ENCODE peak calls at places on chromosomes 12 and 14, in five cellular contexts. W, A, S, H and D are unnamed samples.

GRCh38 chr12:112066566-112066965 is 42.0 kb downstream of the NAA25 start:
- DNase-seq in W (no peak), A (no peak), H (no peak), S (no peak), D (no peak)

GRCh38 chr14:104116544-104117340 is 21.6 kb upstream of the KIF26A start:
- DNase-seq in W (no peak), H (no peak), A (no peak), S (no peak), D (peak; percentile 38)

GRCh38 chr14:92922883-92923743 is at the start of gene CHGA:
- DNase-seq in W (peak; percentile 36), S (peak; percentile 38), H (peak; percentile 57), A (no peak), D (no peak)

GRCh38 chr12:32102234-32102633 is 4.4 kb upstream of the BICD1 start:
- DNase-seq in A (no peak), S (no peak), W (no peak), H (no peak), D (no peak)

GRCh38 chr14:105742531-105742848 is 216.1 kb downstream of the TMEM121 start:
- DNase-seq in A (no peak), H (no peak), S (no peak), W (no peak), D (no peak)

GRCh38 chr14:74085828-74086227 is 1.1 kb downstream of the LIN52 start:
- DNase-seq in H (no peak), W (no peak), A (peak; percentile 52), S (no peak), D (no peak)

GRCh38 chr14:90445011-90445410 is 48.2 kb downstream of the CALM1 start:
- DNase-seq in A (no peak), S (no peak), H (peak; percentile 5), W (no peak), D (no peak)

GRCh38 chr14:68519788-68520187 is 273.1 kb downstream of the ZFP36L1 start:
- DNase-seq in W (no peak), H (no peak), S (no peak), A (no peak), D (no peak)

GRCh38 chr12:113208041-113208934 is 13.0 kb upstream of the TPCN1 start:
- DNase-seq in S (no peak), W (no peak), A (peak; percentile 99), H (peak; percentile 34), D (no peak)

GRCh38 chr14:90886297-90886830 is 70.1 kb upstream of the TTC7B start:
- DNase-seq in W (no peak), S (no peak), A (no peak), H (peak; percentile 7), D (no peak)

DNA sequence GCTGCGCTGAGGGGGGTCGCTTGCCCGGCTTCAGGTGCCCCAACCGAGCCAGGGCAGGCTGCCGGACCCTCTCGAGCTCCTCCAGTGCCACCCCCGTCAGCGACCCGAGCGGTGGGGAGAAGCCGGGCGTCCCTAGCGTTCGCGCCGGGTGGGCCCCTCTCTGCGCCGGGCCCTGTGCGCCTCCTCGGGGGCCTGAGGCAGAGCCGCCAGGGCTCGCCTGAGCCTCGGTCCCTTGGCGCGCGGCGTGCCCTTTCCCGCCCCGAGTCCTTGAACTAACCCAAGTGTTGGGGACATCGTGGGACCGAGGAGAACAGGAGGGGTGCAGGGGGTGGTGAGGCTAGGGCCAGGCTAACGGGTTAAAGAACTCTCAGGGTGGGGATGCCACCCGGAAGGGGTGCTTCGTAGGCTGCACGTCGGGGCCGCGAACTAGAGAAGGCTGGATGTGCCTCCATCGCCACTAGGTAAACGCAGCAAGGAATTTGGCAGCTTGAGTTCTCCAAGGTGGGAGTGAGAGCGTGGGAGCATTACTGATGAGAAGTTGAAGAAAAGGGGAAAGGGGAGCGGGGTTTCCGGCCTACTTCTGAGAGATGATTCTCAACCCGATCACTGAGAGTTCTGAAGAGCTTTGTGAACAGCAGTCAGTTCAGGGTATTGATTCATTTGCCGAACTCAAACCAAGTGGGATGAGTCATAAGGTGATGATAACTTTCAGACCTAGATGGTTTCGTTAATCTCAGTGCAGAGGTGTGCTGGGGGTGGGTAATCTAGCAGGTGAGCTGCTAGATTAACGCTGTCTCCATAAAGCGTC is 618 bp downstream of the RNF34 start:
- DNase-seq in S (peak; percentile 56), A (peak; percentile 56), W (peak; percentile 43), H (peak; percentile 54), D (peak; percentile 22)
- TF ChIP-seq REST in S (no peak), A (no peak), W (no peak), H (no peak), D (no peak)

DNA sequence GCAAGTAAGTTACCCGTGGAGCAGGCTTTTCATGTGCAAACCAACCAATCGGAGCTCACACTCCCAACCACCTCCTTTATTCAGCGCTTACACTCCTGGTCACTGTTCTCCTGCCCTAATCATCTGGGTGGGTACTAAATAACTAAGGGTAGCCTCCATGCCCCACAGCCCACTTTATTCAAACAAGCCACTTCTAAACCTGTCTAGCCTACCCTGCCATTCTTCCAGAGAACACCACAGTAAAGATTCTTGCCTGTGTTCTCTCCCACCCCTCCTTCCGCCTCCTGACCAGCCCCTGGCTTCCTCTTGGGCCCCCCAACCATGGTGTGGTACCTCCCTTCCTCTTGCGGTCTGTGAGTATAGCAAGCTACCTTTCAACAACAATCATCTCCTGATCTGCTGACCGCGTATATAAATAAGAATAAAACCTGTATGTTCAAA is 581.9 kb downstream of the VRK1 start:
- DNase-seq in H (no peak), A (no peak), S (no peak), W (no peak), D (no peak)
- TF ChIP-seq CEBPB in H (no peak), A (no peak), S (no peak), W (no peak), D (no peak)

GRCh38 chr12:44839785-44840184 is 36.3 kb downstream of the NELL2 start:
- DNase-seq in A (no peak), S (no peak), H (no peak), W (no peak), D (no peak)

GRCh38 chr12:44837114-44837800 is 38.9 kb downstream of the NELL2 start:
- DNase-seq in S (no peak), H (no peak), A (no peak), W (no peak), D (no peak)

GRCh38 chr12:44833561-44833960 is 42.6 kb downstream of the NELL2 start:
- DNase-seq in W (no peak), A (no peak), S (no peak), H (no peak), D (no peak)

GRCh38 chr12:44835641-44836379 is 40.3 kb downstream of the NELL2 start:
- DNase-seq in H (no peak), S (no peak), W (no peak), A (no peak), D (no peak)
- TF ChIP-seq REST in H (no peak), S (no peak), W (no peak), A (no peak), D (no peak)

DNA sequence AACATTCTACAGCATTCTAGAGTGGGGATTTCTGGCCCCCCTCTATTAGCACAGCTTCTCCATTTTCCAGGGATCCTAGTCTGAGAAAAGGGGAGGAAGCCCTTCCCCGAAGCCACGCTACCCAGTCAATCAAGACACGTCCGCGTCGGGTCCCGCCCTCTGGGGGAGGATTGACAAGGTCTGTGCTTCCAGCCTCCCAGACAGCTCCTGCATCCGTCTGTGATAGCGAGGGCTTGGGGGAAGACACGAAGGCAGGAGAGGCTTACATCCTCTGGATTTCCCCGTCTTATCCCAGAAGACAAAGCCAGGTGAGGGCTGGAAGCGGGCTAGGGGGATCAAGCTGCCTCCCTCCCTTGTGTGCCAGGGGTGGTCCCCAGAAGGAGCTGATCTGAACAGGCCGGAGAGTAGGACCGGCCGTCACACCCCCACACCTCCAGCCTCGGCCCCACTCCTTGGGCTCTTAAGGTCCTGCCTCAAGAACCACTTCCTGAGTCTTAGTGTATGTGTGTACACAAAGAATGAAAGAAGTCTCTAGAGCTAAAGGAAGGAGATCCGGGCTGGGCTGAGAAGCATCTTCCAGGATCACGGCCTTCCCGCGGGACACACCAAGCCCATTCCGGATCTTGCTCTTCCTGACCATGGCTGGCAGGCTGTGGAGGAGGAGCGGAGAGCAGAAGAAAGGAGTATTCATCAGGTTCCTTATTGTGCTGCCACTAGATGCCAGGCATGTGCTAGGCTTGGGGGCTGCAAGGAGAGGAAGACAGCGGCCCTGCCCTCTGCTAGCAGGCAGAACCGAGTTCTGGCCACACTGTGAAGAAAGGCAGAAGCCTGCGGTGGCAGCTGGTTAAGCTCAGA is 1.0 kb upstream of the CD63 start:
- DNase-seq in A (no peak), S (peak; percentile 91), W (peak; percentile 73), H (peak; percentile 95), D (peak; percentile 68)
- TF ChIP-seq CEBPB in A (no peak), S (no peak), W (no peak), H (no peak), D (no peak)

DNA sequence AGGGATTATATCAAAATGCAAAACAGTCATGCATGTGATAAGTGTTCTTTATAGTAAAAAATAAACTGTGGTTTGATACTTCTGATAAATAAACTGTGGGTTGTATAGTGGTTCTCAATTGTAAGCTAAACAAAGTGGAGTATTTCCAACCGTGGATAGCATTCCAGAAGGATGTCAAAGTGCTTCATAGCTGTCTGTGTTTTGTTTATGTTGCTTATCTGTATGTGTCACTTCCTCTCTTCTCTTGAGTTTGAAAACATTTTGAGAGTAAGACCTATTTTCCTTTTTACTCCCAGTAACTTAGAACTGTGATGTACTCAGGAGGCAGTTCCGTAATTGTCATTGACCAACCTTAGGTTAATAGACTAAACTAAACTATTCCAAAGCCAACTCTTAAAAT is 415.8 kb downstream of the TMTC2 start:
- DNase-seq in S (no peak), W (no peak), A (no peak), H (no peak), D (no peak)
- TF ChIP-seq REST in S (no peak), W (no peak), A (no peak), H (no peak), D (no peak)

DNA sequence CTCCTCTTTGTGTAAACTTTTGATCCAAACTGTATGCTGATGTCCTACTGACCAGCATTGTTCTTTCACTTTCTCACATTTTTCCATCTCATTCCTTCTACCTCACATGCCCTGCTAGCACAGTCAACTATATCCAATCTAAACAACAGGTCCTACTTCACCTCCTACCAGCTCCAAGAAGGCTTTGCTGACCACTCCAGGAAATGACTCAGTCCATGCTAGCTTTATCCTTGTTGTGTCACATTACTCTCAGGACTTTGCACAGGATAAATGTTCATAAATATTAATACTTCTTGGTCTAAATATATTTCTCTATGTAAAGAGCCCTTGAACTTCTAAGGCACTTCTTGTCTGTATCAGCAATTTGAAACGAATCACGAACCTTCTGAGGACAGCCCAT is 64.9 kb upstream of the PCED1B start:
- DNase-seq in W (no peak), S (peak; percentile 41), A (no peak), H (no peak), D (no peak)
- TF ChIP-seq CEBPB in W (no peak), S (no peak), A (no peak), H (no peak), D (no peak)

GRCh38 chr12:87930033-87930432 is 99.2 kb downstream of the C12orf50 start:
- DNase-seq in H (no peak), A (no peak), W (no peak), S (no peak), D (no peak)
- TF ChIP-seq REST in H (no peak), A (no peak), W (no peak), S (no peak), D (no peak)

DNA sequence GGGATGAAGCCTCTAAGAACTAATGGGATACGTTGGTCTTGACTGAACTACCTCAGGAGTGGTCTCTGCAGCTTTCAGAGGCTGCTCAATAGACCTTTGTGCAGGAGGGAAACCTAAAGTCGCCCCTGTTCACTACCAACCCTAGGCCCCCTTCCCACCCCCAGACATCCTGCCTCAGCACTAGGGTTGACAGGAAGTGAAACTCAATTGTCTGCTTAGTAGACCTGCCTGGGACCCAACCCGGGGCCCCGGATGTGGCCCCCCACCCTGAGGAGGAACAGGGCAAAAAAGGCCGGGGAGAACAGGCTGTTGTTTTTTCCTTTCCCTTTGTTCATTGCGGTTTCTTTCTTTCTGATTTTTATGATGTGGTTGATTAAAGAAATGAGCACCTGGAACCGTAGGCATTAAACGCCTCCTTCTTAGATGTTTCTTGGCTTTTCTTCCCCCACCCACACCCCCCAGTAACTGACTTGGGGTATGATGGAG is 1.6 kb upstream of the DGKA start:
- DNase-seq in W (no peak), H (no peak), A (peak; percentile 70), S (no peak), D (no peak)
- TF ChIP-seq CEBPB in W (no peak), H (no peak), A (no peak), S (no peak), D (no peak)